ENCODE peak calls at places on chromosomes 12 and 14, in eight cellular contexts. L is A549, F is HepG2, G is GM23338, B is HCT116, M is GM12878, V is K562, A is SK-N-SH. S is an unnamed sample.
A peak's percentile ranks its signal among the peaks of the same experiment; 100 is the strongest.

GRCh38 chr14:69685217-69685616 is 73.8 kb downstream of the SUSD6 start:
- DNase-seq in V (no peak), F (no peak), B (no peak), A (no peak), M (no peak), G (no peak), L (no peak), S (peak; percentile 56)

GRCh38 chr12:1837541-1838206 is 17.3 kb downstream of the LRTM2 start:
- DNase-seq in L (peak; percentile 28), G (no peak), A (peak; percentile 90), B (no peak), F (peak; percentile 90), M (no peak), V (no peak), S (no peak)

GRCh38 chr14:68941820-68942219 is 37.3 kb downstream of the ACTN1 start:
- DNase-seq in L (peak; percentile 95), G (peak; percentile 92), V (no peak), A (no peak), M (no peak), B (no peak), F (peak; percentile 88), S (no peak)

GRCh38 chr12:16788888-16789790 is 183.2 kb upstream of the LMO3 start:
- DNase-seq in A (peak; percentile 7), B (no peak), L (no peak), V (no peak), M (peak; percentile 37), F (no peak), G (peak; percentile 55), S (no peak)

GRCh38 chr12:86230516-86231146 is 25.6 kb downstream of the MGAT4C start:
- DNase-seq in G (no peak), M (no peak), V (no peak), L (peak; percentile 11), A (no peak), B (no peak), F (no peak), S (peak; percentile 10)

GRCh38 chr12:42483534-42483857 is 106.0 kb downstream of the PRICKLE1 start:
- DNase-seq in B (no peak), G (no peak), F (no peak), V (peak; percentile 55), A (peak; percentile 87), M (no peak), L (no peak), S (no peak)

GRCh38 chr14:55553791-55554190 is 26.2 kb upstream of the KTN1 start:
- DNase-seq in B (no peak), A (no peak), V (no peak), L (no peak), F (no peak), G (no peak), M (no peak), S (no peak)

GRCh38 chr12:106106129-106106566 is 32.6 kb downstream of the NUAK1 start:
- DNase-seq in A (peak; percentile 36), G (no peak), V (no peak), F (no peak), L (peak; percentile 49), B (no peak), M (no peak), S (no peak)

GRCh38 chr12:22333751-22334695 is 484 bp downstream of the ST8SIA1 start:
- DNase-seq in L (no peak), M (no peak), A (peak; percentile 36), V (no peak), F (no peak), B (no peak), G (peak; percentile 66), S (no peak)

GRCh38 chr14:56549721-56550120 is 29.9 kb upstream of the TMEM260 start:
- DNase-seq in B (no peak), G (no peak), V (no peak), F (no peak), M (no peak), A (no peak), L (no peak), S (no peak)

GRCh38 chr14:89660183-89660582 is 243.2 kb upstream of the FOXN3 start:
- DNase-seq in G (no peak), L (no peak), B (no peak), A (peak; percentile 55), M (no peak), F (no peak), V (no peak), S (no peak)

GRCh38 chr14:51369814-51370213 is 129.8 kb downstream of the TMX1 start:
- DNase-seq in G (peak; percentile 41), F (no peak), L (peak; percentile 5), V (peak; percentile 38), B (peak; percentile 18), M (no peak), A (no peak), S (no peak)

GRCh38 chr14:52413729-52414453 is 99.8 kb downstream of the PTGER2 start:
- DNase-seq in A (no peak), F (no peak), B (no peak), M (no peak), G (no peak), V (no peak), L (no peak), S (no peak)

GRCh38 chr14:48586099-48586498 is 910.7 kb upstream of the MDGA2 start:
- DNase-seq in V (no peak), F (no peak), L (no peak), A (no peak), M (no peak), G (peak; percentile 53), B (no peak), S (no peak)

GRCh38 chr14:61491224-61491623 is 169.8 kb downstream of the PRKCH start:
- DNase-seq in G (no peak), V (no peak), B (no peak), F (peak; percentile 84), M (no peak), A (no peak), L (peak; percentile 81), S (no peak)

DNA sequence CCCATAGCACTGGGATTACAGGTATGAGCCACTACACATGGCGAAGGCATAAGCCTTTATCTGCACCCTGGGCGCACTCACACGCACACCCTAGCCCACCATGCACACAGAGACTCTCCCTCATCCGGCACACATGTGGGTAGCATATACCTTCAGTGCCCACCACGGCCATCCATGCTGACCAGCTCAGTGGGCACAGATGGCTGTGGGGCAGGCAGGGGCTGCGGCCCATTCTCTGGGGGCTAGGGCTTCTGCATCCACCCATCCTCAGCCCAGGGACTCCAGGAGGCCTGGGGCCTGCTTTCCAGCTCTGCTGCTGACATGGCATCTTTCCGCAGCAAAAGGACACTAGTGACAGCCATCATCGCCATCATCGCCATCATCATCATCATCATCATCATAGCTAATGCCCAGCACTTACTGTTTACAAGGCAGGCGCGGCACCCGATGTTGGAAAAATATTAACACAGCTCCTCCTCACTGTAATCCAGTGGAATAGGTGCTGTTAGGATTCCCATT is 111.2 kb downstream of the NCOR2 start:
- DNase-seq in G (no peak), A (no peak), V (no peak), L (no peak), M (no peak), F (no peak), B (no peak), S (no peak)
- H3K4me1 ChIP-seq in G (no peaks in the 10 kb centered on the region), A (peaks cover 26% of the 10 kb centered on the region), V (no peaks in the 10 kb centered on the region), L (peaks cover 48% of the 10 kb centered on the region), M (peaks cover 55% of the 10 kb centered on the region), F (no peaks in the 10 kb centered on the region), B (peaks cover 19% of the 10 kb centered on the region), S (peaks cover 30% of the 10 kb centered on the region)

GRCh38 chr12:24709201-24709600 is 239.7 kb downstream of the BCAT1 start:
- DNase-seq in G (no peak), L (no peak), M (no peak), V (peak; percentile 36), F (no peak), B (no peak), A (no peak), S (no peak)

GRCh38 chr12:24718641-24719040 is 230.3 kb downstream of the BCAT1 start:
- DNase-seq in V (no peak), A (no peak), L (no peak), F (no peak), G (no peak), B (no peak), M (no peak), S (no peak)

GRCh38 chr12:24711609-24712008 is 237.3 kb downstream of the BCAT1 start:
- DNase-seq in G (no peak), M (no peak), F (no peak), L (no peak), B (no peak), A (no peak), V (no peak), S (no peak)

GRCh38 chr12:24711056-24711455 is 237.8 kb downstream of the BCAT1 start:
- DNase-seq in V (no peak), L (no peak), G (no peak), M (no peak), B (no peak), F (no peak), A (no peak), S (no peak)

GRCh38 chr12:24714237-24714636 is 234.7 kb downstream of the BCAT1 start:
- DNase-seq in M (no peak), A (no peak), G (no peak), L (no peak), B (no peak), V (no peak), F (no peak), S (no peak)
- TF ChIP-seq REST in M (no peak), A (no peak), G (no peak), L (no peak), B (no peak), V (no peak), F (no peak), S (no peak)

GRCh38 chr12:109723311-109723791 is 9.7 kb downstream of the FAM222A start:
- DNase-seq in B (no peak), F (no peak), L (no peak), V (no peak), A (peak; percentile 75), M (no peak), G (no peak), S (no peak)
- H3K4me1 ChIP-seq in B (no peaks in the 10 kb centered on the region), F (peaks cover 84% of the 10 kb centered on the region), L (no peaks in the 10 kb centered on the region), V (no peaks in the 10 kb centered on the region), A (no peaks in the 10 kb centered on the region), M (no peaks in the 10 kb centered on the region), G (peaks cover 10% of the 10 kb centered on the region), S (peaks cover 6% of the 10 kb centered on the region)

GRCh38 chr12:65597527-65597926 is 226.8 kb upstream of the HMGA2 start:
- DNase-seq in L (no peak), A (no peak), B (no peak), V (no peak), G (no peak), F (no peak), M (no peak), S (no peak)
- TF ChIP-seq REST in L (no peak), A (no peak), B (no peak), V (no peak), G (no peak), F (no peak), M (no peak), S (no peak)

S was measured in Panc1.